ENCODE peak calls at places on chromosomes 11 and 22, in eight cellular contexts. One of them, this sample, is unnamed.

GRCh38 chr11:94546886-94547285 is 3.2 kb downstream of the FUT4 start:
- DNase-seq in colonic mucosa: peak; percentile 68
- DNase-seq in MG63: no peak
- DNase-seq in sigmoid colon: no peak
- DNase-seq in PC-9: no peak
- DNase-seq in aorta: no peak
- DNase-seq in tibial artery: no peak
- DNase-seq in body of pancreas: no peak
- DNase-seq in this sample: no peak

GRCh38 chr11:17972987-17973386 is 39.9 kb downstream of the SERGEF start:
- DNase-seq in MG63: peak; percentile 67
- DNase-seq in tibial artery: no peak
- DNase-seq in body of pancreas: peak; percentile 32
- DNase-seq in sigmoid colon: peak; percentile 75
- DNase-seq in aorta: peak; percentile 76
- DNase-seq in PC-9: peak; percentile 21
- DNase-seq in colonic mucosa: peak; percentile 20
- DNase-seq in this sample: peak; percentile 68

GRCh38 chr22:42773161-42773560 is 52.5 kb upstream of the A4GALT start:
- DNase-seq in PC-9: no peak
- DNase-seq in colonic mucosa: no peak
- DNase-seq in MG63: no peak
- DNase-seq in sigmoid colon: no peak
- DNase-seq in body of pancreas: no peak
- DNase-seq in aorta: no peak
- DNase-seq in tibial artery: no peak
- DNase-seq in this sample: no peak

GRCh38 chr11:119531623-119532022 is 108.7 kb upstream of the THY1 start:
- DNase-seq in sigmoid colon: peak; percentile 34
- DNase-seq in PC-9: no peak
- DNase-seq in MG63: no peak
- DNase-seq in body of pancreas: no peak
- DNase-seq in tibial artery: peak; percentile 39
- DNase-seq in colonic mucosa: no peak
- DNase-seq in aorta: peak; percentile 55
- DNase-seq in this sample: no peak

GRCh38 chr11:124499711-124500110 is 43.7 kb downstream of the OR8B12 start:
- DNase-seq in MG63: no peak
- DNase-seq in sigmoid colon: no peak
- DNase-seq in PC-9: no peak
- DNase-seq in colonic mucosa: no peak
- DNase-seq in aorta: no peak
- DNase-seq in body of pancreas: no peak
- DNase-seq in tibial artery: no peak
- DNase-seq in this sample: no peak

GRCh38 chr11:91136631-91137030 is 913.8 kb upstream of the CHORDC1 start:
- DNase-seq in PC-9: no peak
- DNase-seq in sigmoid colon: no peak
- DNase-seq in tibial artery: no peak
- DNase-seq in MG63: no peak
- DNase-seq in body of pancreas: no peak
- DNase-seq in aorta: no peak
- DNase-seq in colonic mucosa: no peak
- DNase-seq in this sample: no peak

GRCh38 chr11:57491371-57492061 is 24.0 kb downstream of the SLC43A1 start:
- DNase-seq in PC-9: no peak
- DNase-seq in colonic mucosa: peak; percentile 53
- DNase-seq in body of pancreas: peak; percentile 41
- DNase-seq in sigmoid colon: no peak
- DNase-seq in tibial artery: no peak
- DNase-seq in aorta: no peak
- DNase-seq in MG63: no peak
- DNase-seq in this sample: peak; percentile 19

GRCh38 chr11:45252134-45252856 is 33.8 kb downstream of the SYT13 start:
- DNase-seq in sigmoid colon: no peak
- DNase-seq in MG63: peak; percentile 58
- DNase-seq in body of pancreas: peak; percentile 70
- DNase-seq in tibial artery: no peak
- DNase-seq in PC-9: no peak
- DNase-seq in colonic mucosa: peak; percentile 84
- DNase-seq in aorta: peak; percentile 84
- DNase-seq in this sample: peak; percentile 52

GRCh38 chr11:103893366-103893765 is 143.1 kb upstream of the DDI1 start:
- DNase-seq in tibial artery: no peak
- DNase-seq in sigmoid colon: no peak
- DNase-seq in MG63: no peak
- DNase-seq in body of pancreas: no peak
- DNase-seq in PC-9: no peak
- DNase-seq in colonic mucosa: no peak
- DNase-seq in aorta: no peak
- DNase-seq in this sample: no peak

GRCh38 chr11:128759597-128759996 is 65.7 kb downstream of the FLI1 start:
- DNase-seq in MG63: no peak
- DNase-seq in aorta: no peak
- DNase-seq in sigmoid colon: no peak
- DNase-seq in body of pancreas: no peak
- DNase-seq in colonic mucosa: no peak
- DNase-seq in PC-9: peak; percentile 12
- DNase-seq in tibial artery: no peak
- DNase-seq in this sample: peak; percentile 20

GRCh38 chr22:36445158-36445668 is 36.2 kb downstream of the TXN2 start:
- DNase-seq in MG63: peak; percentile 86
- DNase-seq in body of pancreas: peak; percentile 50
- DNase-seq in sigmoid colon: peak; percentile 90
- DNase-seq in aorta: no peak
- DNase-seq in tibial artery: no peak
- DNase-seq in PC-9: no peak
- DNase-seq in colonic mucosa: no peak
- DNase-seq in this sample: peak; percentile 65

GRCh38 chr11:84886344-84886743 is 740.8 kb downstream of the DLG2 start:
- DNase-seq in PC-9: no peak
- DNase-seq in body of pancreas: no peak
- DNase-seq in sigmoid colon: no peak
- DNase-seq in tibial artery: no peak
- DNase-seq in aorta: no peak
- DNase-seq in colonic mucosa: no peak
- DNase-seq in MG63: no peak
- DNase-seq in this sample: no peak

GRCh38 chr11:102630598-102631448 is 5.7 kb upstream of the MMP20 start:
- DNase-seq in aorta: no peak
- DNase-seq in body of pancreas: no peak
- DNase-seq in PC-9: no peak
- DNase-seq in colonic mucosa: no peak
- DNase-seq in MG63: no peak
- DNase-seq in tibial artery: no peak
- DNase-seq in sigmoid colon: no peak
- DNase-seq in this sample: no peak

GRCh38 chr11:64724863-64725535 is 2.0 kb upstream of the NRXN2 start:
- DNase-seq in body of pancreas: no peak
- DNase-seq in aorta: no peak
- DNase-seq in tibial artery: no peak
- DNase-seq in MG63: no peak
- DNase-seq in colonic mucosa: no peak
- DNase-seq in sigmoid colon: no peak
- DNase-seq in PC-9: no peak
- DNase-seq in this sample: no peak

GRCh38 chr11:10366568-10367331 is 61.9 kb downstream of the ADM start:
- DNase-seq in body of pancreas: peak; percentile 87
- DNase-seq in aorta: peak; percentile 87
- DNase-seq in sigmoid colon: peak; percentile 95
- DNase-seq in MG63: peak; percentile 92
- DNase-seq in tibial artery: peak; percentile 88
- DNase-seq in colonic mucosa: peak; percentile 86
- DNase-seq in PC-9: peak; percentile 73
- DNase-seq in this sample: peak; percentile 89

GRCh38 chr11:121420398-121420797 is 31.7 kb upstream of the SORL1 start:
- DNase-seq in colonic mucosa: no peak
- DNase-seq in MG63: no peak
- DNase-seq in body of pancreas: no peak
- DNase-seq in sigmoid colon: no peak
- DNase-seq in tibial artery: no peak
- DNase-seq in aorta: no peak
- DNase-seq in PC-9: no peak
- DNase-seq in this sample: no peak

GRCh38 chr11:69836401-69836800 is 17.2 kb upstream of the FGF3 start:
- DNase-seq in MG63: no peak
- DNase-seq in tibial artery: peak; percentile 53
- DNase-seq in sigmoid colon: peak; percentile 39
- DNase-seq in body of pancreas: no peak
- DNase-seq in PC-9: no peak
- DNase-seq in aorta: no peak
- DNase-seq in colonic mucosa: no peak
- DNase-seq in this sample: peak; percentile 47

GRCh38 chr22:44583076-44583760 is 85.2 kb upstream of the RTL6 start:
- DNase-seq in PC-9: no peak
- DNase-seq in aorta: peak; percentile 43
- DNase-seq in body of pancreas: no peak
- DNase-seq in sigmoid colon: peak; percentile 38
- DNase-seq in tibial artery: peak; percentile 35
- DNase-seq in MG63: peak; percentile 45
- DNase-seq in colonic mucosa: no peak
- DNase-seq in this sample: no peak

GRCh38 chr11:114322934-114323333 is 26.7 kb downstream of the NNMT start:
- DNase-seq in aorta: no peak
- DNase-seq in sigmoid colon: no peak
- DNase-seq in tibial artery: no peak
- DNase-seq in PC-9: no peak
- DNase-seq in MG63: no peak
- DNase-seq in colonic mucosa: no peak
- DNase-seq in body of pancreas: no peak
- DNase-seq in this sample: no peak

GRCh38 chr11:96097844-96098421 is 174.0 kb upstream of the MTMR2 start:
- DNase-seq in MG63: no peak
- DNase-seq in colonic mucosa: peak; percentile 43
- DNase-seq in body of pancreas: no peak
- DNase-seq in sigmoid colon: no peak
- DNase-seq in aorta: no peak
- DNase-seq in tibial artery: no peak
- DNase-seq in PC-9: peak; percentile 87
- DNase-seq in this sample: no peak
- H3K9me3 ChIP-seq in MG63: no peaks in the 10 kb centered on the region
- H3K9me3 ChIP-seq in colonic mucosa: no peaks in the 10 kb centered on the region
- H3K9me3 ChIP-seq in body of pancreas: no peaks in the 10 kb centered on the region
- H3K9me3 ChIP-seq in sigmoid colon: no peaks in the 10 kb centered on the region
- H3K9me3 ChIP-seq in aorta: no peaks in the 10 kb centered on the region
- H3K9me3 ChIP-seq in tibial artery: no peaks in the 10 kb centered on the region
- H3K9me3 ChIP-seq in PC-9: no peaks in the 10 kb centered on the region
- H3K9me3 ChIP-seq in this sample: no peaks in the 10 kb centered on the region

GRCh38 chr11:117825538-117826359 is 1.2 kb upstream of the FXYD2 start:
- DNase-seq in tibial artery: peak; percentile 55
- DNase-seq in body of pancreas: peak; percentile 2
- DNase-seq in aorta: peak; percentile 41
- DNase-seq in sigmoid colon: peak; percentile 53
- DNase-seq in colonic mucosa: no peak
- DNase-seq in PC-9: no peak
- DNase-seq in MG63: no peak
- DNase-seq in this sample: no peak
- H3K4me3 ChIP-seq in tibial artery: no peak overlapping the region
- H3K4me3 ChIP-seq in body of pancreas: no peak overlapping the region
- H3K4me3 ChIP-seq in aorta: no peak overlapping the region
- H3K4me3 ChIP-seq in sigmoid colon: no peak overlapping the region
- H3K4me3 ChIP-seq in colonic mucosa: no peak overlapping the region
- H3K4me3 ChIP-seq in PC-9: no peak overlapping the region
- H3K4me3 ChIP-seq in MG63: no peak overlapping the region
- H3K4me3 ChIP-seq in this sample: no peak overlapping the region

GRCh38 chr22:33785283-33785991 is 134.8 kb downstream of the LARGE1 start:
- DNase-seq in PC-9: peak; percentile 71
- DNase-seq in aorta: no peak
- DNase-seq in sigmoid colon: no peak
- DNase-seq in colonic mucosa: no peak
- DNase-seq in MG63: peak; percentile 60
- DNase-seq in tibial artery: no peak
- DNase-seq in body of pancreas: peak; percentile 3
- DNase-seq in this sample: peak; percentile 45

GRCh38 chr22:33789690-33790253 is 130.5 kb downstream of the LARGE1 start:
- DNase-seq in PC-9: no peak
- DNase-seq in aorta: no peak
- DNase-seq in colonic mucosa: no peak
- DNase-seq in MG63: no peak
- DNase-seq in tibial artery: no peak
- DNase-seq in body of pancreas: no peak
- DNase-seq in sigmoid colon: no peak
- DNase-seq in this sample: no peak

GRCh38 chr22:33792837-33793236 is 127.4 kb downstream of the LARGE1 start:
- DNase-seq in sigmoid colon: peak; percentile 71
- DNase-seq in body of pancreas: no peak
- DNase-seq in PC-9: no peak
- DNase-seq in MG63: no peak
- DNase-seq in colonic mucosa: no peak
- DNase-seq in tibial artery: no peak
- DNase-seq in aorta: no peak
- DNase-seq in this sample: no peak

GRCh38 chr22:33788927-33789326 is 131.3 kb downstream of the LARGE1 start:
- DNase-seq in sigmoid colon: no peak
- DNase-seq in colonic mucosa: no peak
- DNase-seq in PC-9: no peak
- DNase-seq in body of pancreas: no peak
- DNase-seq in tibial artery: no peak
- DNase-seq in aorta: no peak
- DNase-seq in MG63: no peak
- DNase-seq in this sample: no peak

GRCh38 chr22:33787645-33788456 is 132.4 kb downstream of the LARGE1 start:
- DNase-seq in colonic mucosa: no peak
- DNase-seq in aorta: no peak
- DNase-seq in tibial artery: no peak
- DNase-seq in MG63: no peak
- DNase-seq in body of pancreas: no peak
- DNase-seq in sigmoid colon: no peak
- DNase-seq in PC-9: no peak
- DNase-seq in this sample: no peak
- H3K9me3 ChIP-seq in colonic mucosa: no peaks in the 10 kb centered on the region
- H3K9me3 ChIP-seq in aorta: peaks cover 2% of the 10 kb centered on the region
- H3K9me3 ChIP-seq in tibial artery: peaks cover 7% of the 10 kb centered on the region
- H3K9me3 ChIP-seq in MG63: peaks cover 13% of the 10 kb centered on the region
- H3K9me3 ChIP-seq in body of pancreas: no peaks in the 10 kb centered on the region
- H3K9me3 ChIP-seq in sigmoid colon: peaks cover 4% of the 10 kb centered on the region
- H3K9me3 ChIP-seq in PC-9: peaks cover 6% of the 10 kb centered on the region
- H3K9me3 ChIP-seq in this sample: peaks cover 8% of the 10 kb centered on the region

DNA sequence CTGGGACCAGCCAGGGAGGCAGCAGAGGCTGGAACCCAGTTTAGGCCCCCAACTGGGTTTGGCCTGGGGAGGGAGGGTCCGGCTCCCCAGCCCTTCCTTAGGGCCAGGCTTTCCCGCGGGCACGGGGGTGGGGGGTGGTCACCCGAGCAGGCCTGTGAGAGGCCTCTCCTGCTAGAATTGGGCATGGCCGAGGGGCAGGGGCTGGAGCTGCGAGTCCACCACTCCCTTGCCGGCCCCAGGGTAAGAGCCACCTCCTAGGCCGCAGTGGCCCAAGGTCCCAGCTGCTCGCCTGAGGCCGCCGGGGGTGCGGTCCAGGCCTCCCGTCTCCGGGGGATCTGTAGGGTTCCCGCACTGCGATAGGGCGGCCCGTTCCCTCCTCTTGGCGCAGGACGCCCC is 6.1 kb downstream of the LMNTD2 start:
- DNase-seq in PC-9: no peak
- DNase-seq in colonic mucosa: no peak
- DNase-seq in aorta: no peak
- DNase-seq in tibial artery: no peak
- DNase-seq in sigmoid colon: no peak
- DNase-seq in body of pancreas: no peak
- DNase-seq in MG63: no peak
- DNase-seq in this sample: no peak
- H3K4me3 ChIP-seq in PC-9: no peak overlapping the region
- H3K4me3 ChIP-seq in colonic mucosa: peak overlapping the region; percentile 26
- H3K4me3 ChIP-seq in aorta: no peak overlapping the region
- H3K4me3 ChIP-seq in tibial artery: no peak overlapping the region
- H3K4me3 ChIP-seq in sigmoid colon: peak overlapping the region; percentile 19
- H3K4me3 ChIP-seq in body of pancreas: no peak overlapping the region
- H3K4me3 ChIP-seq in MG63: no peak overlapping the region
- H3K4me3 ChIP-seq in this sample: no peak overlapping the region

This sample was measured in SJSA1.